ENCODE peak calls at places on chromosomes 4 and X, in nine cellular contexts. W, U, G, M, Y, J, Q, C and O are unnamed samples.

GRCh38 chr4:111778543-111778942 is 366.7 kb upstream of the FAM241A start:
- DNase-seq in Q (no peak), J (no peak), U (no peak), M (no peak), G (no peak), C (no peak), W (no peak), Y (peak; percentile 37), O (no peak)

GRCh38 chr4:88090898-88091297 is 67.5 kb downstream of the ABCG2 start:
- DNase-seq in Y (no peak), M (no peak), G (no peak), C (no peak), J (no peak), W (no peak), U (no peak), Q (no peak), O (no peak)

GRCh38 chr4:172543249-172543648 is 625.4 kb upstream of the GALNT7 start:
- DNase-seq in W (peak; percentile 17), M (no peak), C (no peak), Q (no peak), Y (no peak), G (no peak), J (no peak), U (no peak), O (no peak)

GRCh38 chrX:8879750-8880149 is 78.6 kb upstream of the FAM9A start:
- DNase-seq in Q (no peak), M (no peak), U (no peak), G (no peak), W (peak; percentile 14), C (no peak), J (no peak), Y (no peak), O (no peak)

GRCh38 chr4:36712013-36712412 is 430.6 kb downstream of the DTHD1 start:
- DNase-seq in C (no peak), G (no peak), Q (no peak), Y (no peak), J (no peak), W (no peak), M (no peak), U (no peak), O (no peak)

GRCh38 chr4:81084029-81084428 is 53.5 kb downstream of the BMP3 start:
- DNase-seq in G (no peak), U (no peak), Y (no peak), M (no peak), W (no peak), C (peak; percentile 17), Q (no peak), J (no peak), O (no peak)

GRCh38 chr4:87819281-87819919 is 13.4 kb upstream of the MEPE start:
- DNase-seq in C (no peak), W (no peak), U (no peak), Q (no peak), Y (no peak), G (no peak), M (no peak), J (no peak), O (no peak)

GRCh38 chr4:176187610-176188009 is 7.8 kb downstream of the SPATA4 start:
- DNase-seq in G (no peak), Q (no peak), U (no peak), M (no peak), J (no peak), W (no peak), Y (no peak), C (no peak), O (no peak)

GRCh38 chr4:128715616-128716015 is 93.9 kb upstream of the JADE1 start:
- DNase-seq in U (no peak), W (no peak), Q (no peak), C (no peak), M (no peak), Y (no peak), G (no peak), J (no peak), O (no peak)

GRCh38 chrX:106585478-106585877 is 26.3 kb upstream of the RADX start:
- DNase-seq in Y (no peak), G (no peak), C (no peak), U (no peak), Q (no peak), J (no peak), M (no peak), W (no peak), O (no peak)

GRCh38 chr4:168499241-168499640 is 2.4 kb downstream of the PALLD start:
- DNase-seq in W (no peak), U (no peak), M (no peak), G (no peak), Q (no peak), J (no peak), Y (no peak), C (no peak), O (no peak)
- H3K4me3 ChIP-seq in W (no peak overlapping the region), U (peak overlapping the region; percentile 65), M (no peak overlapping the region), G (no peak overlapping the region), Q (peak overlapping the region; percentile 55), J (no peak overlapping the region), Y (peak overlapping the region; percentile 67), C (no peak overlapping the region), O (no peak overlapping the region)

GRCh38 chrX:112857478-112857878 is 16.8 kb upstream of the AMOT start:
- DNase-seq in M (no peak), U (no peak), J (no peak), G (no peak), Q (no peak), Y (no peak), C (no peak), W (no peak), O (no peak)
- H3K27ac ChIP-seq in M (no peak overlapping the region), U (no peak overlapping the region), J (no peak overlapping the region), G (no peak overlapping the region), Q (no peak overlapping the region), Y (no peak overlapping the region), C (no peak overlapping the region), W (no peak overlapping the region), O (no peak overlapping the region)

GRCh38 chr4:38716271-38716670 is 52.3 kb downstream of the KLF3 start:
- DNase-seq in Q (no peak), U (no peak), W (no peak), J (no peak), M (no peak), C (no peak), Y (no peak), G (no peak), O (no peak)

GRCh38 chr4:38706301-38706700 is 42.3 kb downstream of the KLF3 start:
- DNase-seq in M (no peak), J (no peak), G (no peak), Q (no peak), W (no peak), U (no peak), C (no peak), Y (no peak), O (no peak)

GRCh38 chr4:38715076-38715475 is 51.1 kb downstream of the KLF3 start:
- DNase-seq in W (no peak), M (no peak), Q (no peak), G (no peak), C (no peak), U (no peak), Y (no peak), J (no peak), O (no peak)

GRCh38 chr4:38710053-38710452 is 46.1 kb downstream of the KLF3 start:
- DNase-seq in Y (no peak), G (no peak), M (no peak), J (no peak), W (no peak), U (no peak), C (no peak), Q (no peak), O (no peak)

DNA sequence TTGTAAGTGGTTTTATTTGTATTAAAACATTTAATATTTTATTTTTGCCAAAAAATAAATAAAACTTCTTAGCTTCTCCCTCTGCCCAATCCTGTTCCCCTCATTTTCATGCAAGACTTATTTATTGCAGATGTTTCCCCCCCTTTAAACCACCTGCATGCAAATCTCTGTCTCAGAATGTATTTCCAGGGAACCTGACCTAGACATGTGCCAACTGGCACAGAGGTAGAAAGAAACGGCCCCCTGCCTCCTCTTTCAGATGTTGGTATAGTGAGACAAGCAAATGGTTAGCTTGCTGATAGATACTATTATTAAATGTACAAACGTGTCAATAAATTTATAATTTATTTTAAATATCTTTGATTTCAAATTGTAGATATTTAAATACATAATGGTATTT is 47.1 kb downstream of the KLF3 start:
- DNase-seq in Q (no peak), U (no peak), C (no peak), G (no peak), M (no peak), Y (no peak), J (no peak), W (no peak), O (no peak)
- TF ChIP-seq CTCF in Q (no peak), U (no peak), C (no peak), G (no peak), M (no peak), Y (no peak), J (no peak), W (no peak), O (no peak)

GRCh38 chr4:929970-930625 is 2.0 kb downstream of the GAK start:
- DNase-seq in G (peak; percentile 22), M (no peak), Q (no peak), J (no peak), C (no peak), U (no peak), Y (no peak), W (peak; percentile 42), O (peak; percentile 10)
- H3K4me3 ChIP-seq in G (peak overlapping the region; percentile 100), M (no peak overlapping the region), Q (no peak overlapping the region), J (no peak overlapping the region), C (peak overlapping the region; percentile 90), U (peak overlapping the region; percentile 99), Y (no peak overlapping the region), W (peak overlapping the region; percentile 93), O (no peak overlapping the region)

GRCh38 chrX:34629572-34629971 is 27.5 kb downstream of the TMEM47 start:
- DNase-seq in Q (no peak), G (no peak), Y (no peak), W (no peak), M (no peak), C (no peak), J (no peak), U (no peak), O (no peak)
- H3K27ac ChIP-seq in Q (no peak overlapping the region), G (no peak overlapping the region), Y (no peak overlapping the region), W (no peak overlapping the region), M (no peak overlapping the region), C (no peak overlapping the region), J (no peak overlapping the region), U (no peak overlapping the region), O (no peak overlapping the region)

DNA sequence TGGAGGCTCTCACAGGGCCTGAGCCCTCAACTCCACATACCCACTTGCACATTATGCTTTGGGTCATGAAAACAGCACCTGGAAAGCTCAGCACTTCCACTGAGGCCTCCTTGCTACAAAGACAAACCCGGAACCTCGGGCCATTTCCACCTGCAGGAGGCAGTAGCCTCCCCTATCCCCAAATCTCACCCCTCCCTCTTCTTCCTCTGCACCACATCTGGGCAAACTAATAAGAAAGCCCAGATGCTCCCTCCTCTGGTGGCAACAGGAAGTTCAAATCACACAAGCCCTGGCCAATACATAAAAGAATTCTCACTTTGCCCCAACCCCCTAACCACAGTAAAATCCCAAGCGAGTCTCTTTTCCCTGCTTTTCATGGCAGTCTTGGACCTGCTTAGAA is 136.4 kb downstream of the MAPK10 start:
- DNase-seq in C (peak; percentile 2), U (no peak), G (no peak), M (no peak), Y (no peak), Q (no peak), J (no peak), W (peak; percentile 34), O (no peak)
- TF ChIP-seq CTCF in C (peak; percentile 49), U (no peak), G (peak; percentile 29), M (peak; percentile 29), Y (peak; percentile 70), Q (no peak), J (no peak), W (peak; percentile 76), O (peak; percentile 14)